ENCODE peak calls at places on chromosomes 6 and 20, in five cellular contexts. One of them, this sample, is unnamed.

GRCh38 chr6:105596284-105596755 is 193.4 kb upstream of the PREP start:
- DNase-seq in adipocyte: peak; percentile 90
- DNase-seq in sigmoid colon: no peak
- DNase-seq in foreskin fibroblast: peak; percentile 87
- DNase-seq in fibroblast of lung: peak; percentile 99
- DNase-seq in this sample: peak; percentile 97

GRCh38 chr6:137697267-137697938 is 169.7 kb upstream of the TNFAIP3 start:
- DNase-seq in sigmoid colon: no peak
- DNase-seq in fibroblast of lung: peak; percentile 83
- DNase-seq in foreskin fibroblast: peak; percentile 63
- DNase-seq in adipocyte: peak; percentile 22
- DNase-seq in this sample: no peak

GRCh38 chr6:139881728-139882211 is 507.3 kb upstream of the CITED2 start:
- DNase-seq in fibroblast of lung: peak; percentile 38
- DNase-seq in adipocyte: peak; percentile 52
- DNase-seq in foreskin fibroblast: no peak
- DNase-seq in sigmoid colon: no peak
- DNase-seq in this sample: no peak

GRCh38 chr6:52389626-52390360 is 27.8 kb downstream of the PAQR8 start:
- DNase-seq in sigmoid colon: no peak
- DNase-seq in fibroblast of lung: peak; percentile 72
- DNase-seq in adipocyte: peak; percentile 8
- DNase-seq in foreskin fibroblast: peak; percentile 44
- DNase-seq in this sample: peak; percentile 21

GRCh38 chr20:15597306-15597705 is 975.9 kb downstream of the KIF16B start:
- DNase-seq in sigmoid colon: no peak
- DNase-seq in adipocyte: no peak
- DNase-seq in foreskin fibroblast: no peak
- DNase-seq in fibroblast of lung: no peak
- DNase-seq in this sample: no peak

GRCh38 chr6:43310624-43311023 is 2.0 kb upstream of the CRIP3 start:
- DNase-seq in fibroblast of lung: no peak
- DNase-seq in foreskin fibroblast: no peak
- DNase-seq in adipocyte: no peak
- DNase-seq in sigmoid colon: no peak
- DNase-seq in this sample: no peak

GRCh38 chr6:41063884-41064285 is 8.3 kb downstream of the OARD1 start:
- DNase-seq in sigmoid colon: no peak
- DNase-seq in fibroblast of lung: no peak
- DNase-seq in foreskin fibroblast: no peak
- DNase-seq in adipocyte: no peak
- DNase-seq in this sample: no peak

GRCh38 chr6:125197795-125198269 is 44.3 kb downstream of the TPD52L1 start:
- DNase-seq in adipocyte: peak; percentile 28
- DNase-seq in fibroblast of lung: peak; percentile 72
- DNase-seq in sigmoid colon: peak; percentile 76
- DNase-seq in foreskin fibroblast: peak; percentile 64
- DNase-seq in this sample: peak; percentile 60

GRCh38 chr6:141361559-141361958 is 771.2 kb upstream of the GJE1 start:
- DNase-seq in sigmoid colon: no peak
- DNase-seq in foreskin fibroblast: no peak
- DNase-seq in adipocyte: no peak
- DNase-seq in fibroblast of lung: no peak
- DNase-seq in this sample: no peak

GRCh38 chr20:1533059-1533458 is 24.4 kb downstream of the SIRPD start:
- DNase-seq in fibroblast of lung: no peak
- DNase-seq in sigmoid colon: no peak
- DNase-seq in adipocyte: no peak
- DNase-seq in foreskin fibroblast: no peak
- DNase-seq in this sample: no peak

GRCh38 chr6:37783831-37784584 is 35.5 kb upstream of the ZFAND3 start:
- DNase-seq in foreskin fibroblast: no peak
- DNase-seq in sigmoid colon: peak; percentile 73
- DNase-seq in fibroblast of lung: peak; percentile 29
- DNase-seq in adipocyte: no peak
- DNase-seq in this sample: no peak

GRCh38 chr6:152135755-152136448 is 328.4 kb downstream of the ESR1 start:
- DNase-seq in sigmoid colon: no peak
- DNase-seq in fibroblast of lung: no peak
- DNase-seq in foreskin fibroblast: no peak
- DNase-seq in adipocyte: no peak
- DNase-seq in this sample: no peak

GRCh38 chr20:48928832-48929725 is 7.6 kb downstream of the ARFGEF2 start:
- DNase-seq in fibroblast of lung: peak; percentile 78
- DNase-seq in adipocyte: peak; percentile 77
- DNase-seq in sigmoid colon: no peak
- DNase-seq in foreskin fibroblast: no peak
- DNase-seq in this sample: peak; percentile 17

GRCh38 chr20:57792386-57793095 is 82.7 kb upstream of the PMEPA1 start:
- DNase-seq in sigmoid colon: no peak
- DNase-seq in fibroblast of lung: peak; percentile 19
- DNase-seq in foreskin fibroblast: no peak
- DNase-seq in adipocyte: no peak
- DNase-seq in this sample: no peak

GRCh38 chr20:57791946-57792328 is 82.1 kb upstream of the PMEPA1 start:
- DNase-seq in adipocyte: no peak
- DNase-seq in foreskin fibroblast: no peak
- DNase-seq in fibroblast of lung: no peak
- DNase-seq in sigmoid colon: no peak
- DNase-seq in this sample: no peak

GRCh38 chr20:57793421-57793820 is 83.6 kb upstream of the PMEPA1 start:
- DNase-seq in adipocyte: no peak
- DNase-seq in sigmoid colon: no peak
- DNase-seq in fibroblast of lung: no peak
- DNase-seq in foreskin fibroblast: no peak
- DNase-seq in this sample: no peak

GRCh38 chr20:57790176-57790575 is 80.4 kb upstream of the PMEPA1 start:
- DNase-seq in sigmoid colon: peak; percentile 21
- DNase-seq in foreskin fibroblast: no peak
- DNase-seq in fibroblast of lung: no peak
- DNase-seq in adipocyte: no peak
- DNase-seq in this sample: no peak

GRCh38 chr20:57791178-57791945 is 81.5 kb upstream of the PMEPA1 start:
- DNase-seq in fibroblast of lung: no peak
- DNase-seq in foreskin fibroblast: no peak
- DNase-seq in adipocyte: no peak
- DNase-seq in sigmoid colon: peak; percentile 11
- DNase-seq in this sample: no peak
- H3K4me3 ChIP-seq in fibroblast of lung: no peak overlapping the region
- H3K4me3 ChIP-seq in foreskin fibroblast: no peak overlapping the region
- H3K4me3 ChIP-seq in adipocyte: no peak overlapping the region
- H3K4me3 ChIP-seq in sigmoid colon: no peak overlapping the region
- H3K4me3 ChIP-seq in this sample: no peak overlapping the region

DNA sequence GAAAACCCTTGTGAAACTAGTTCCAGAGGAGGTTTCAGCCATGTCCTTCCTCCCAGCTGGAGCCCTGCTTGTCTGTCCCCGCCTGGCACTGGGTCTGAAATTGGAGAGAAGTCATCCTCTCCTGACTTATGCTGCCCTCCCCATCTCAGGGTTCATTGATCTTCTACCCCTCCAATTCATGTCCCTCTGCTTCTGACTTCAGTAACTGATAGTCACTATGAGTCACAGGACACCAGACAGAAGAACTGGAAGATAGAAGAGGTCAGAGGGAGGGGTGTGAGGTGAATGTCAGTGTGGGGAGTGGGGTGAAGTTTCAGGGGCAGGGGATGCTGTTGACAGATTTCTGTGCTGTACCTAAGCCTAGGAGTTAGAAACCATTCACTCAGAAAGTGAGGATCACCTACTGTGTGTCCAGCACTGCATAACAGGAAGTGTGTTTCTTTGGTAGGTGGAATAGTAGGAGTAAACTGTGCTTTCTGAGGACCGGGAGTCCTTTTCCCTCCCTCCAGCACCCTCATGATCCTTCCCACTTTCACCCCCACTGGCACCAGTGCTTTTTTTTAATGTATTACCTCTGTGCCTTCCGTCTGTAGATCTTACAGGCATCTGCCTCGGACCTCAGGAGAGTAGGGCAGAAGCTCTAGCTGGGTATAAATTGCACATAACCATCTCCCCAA is 627 bp upstream of the RPP21 start:
- DNase-seq in fibroblast of lung: no peak
- DNase-seq in adipocyte: no peak
- DNase-seq in sigmoid colon: no peak
- DNase-seq in foreskin fibroblast: no peak
- DNase-seq in this sample: no peak
- H3K4me3 ChIP-seq in fibroblast of lung: no peak overlapping the region
- H3K4me3 ChIP-seq in adipocyte: peak overlapping the region; percentile 89
- H3K4me3 ChIP-seq in sigmoid colon: peak overlapping the region; percentile 84
- H3K4me3 ChIP-seq in foreskin fibroblast: no peak overlapping the region
- H3K4me3 ChIP-seq in this sample: peak overlapping the region; percentile 76

DNA sequence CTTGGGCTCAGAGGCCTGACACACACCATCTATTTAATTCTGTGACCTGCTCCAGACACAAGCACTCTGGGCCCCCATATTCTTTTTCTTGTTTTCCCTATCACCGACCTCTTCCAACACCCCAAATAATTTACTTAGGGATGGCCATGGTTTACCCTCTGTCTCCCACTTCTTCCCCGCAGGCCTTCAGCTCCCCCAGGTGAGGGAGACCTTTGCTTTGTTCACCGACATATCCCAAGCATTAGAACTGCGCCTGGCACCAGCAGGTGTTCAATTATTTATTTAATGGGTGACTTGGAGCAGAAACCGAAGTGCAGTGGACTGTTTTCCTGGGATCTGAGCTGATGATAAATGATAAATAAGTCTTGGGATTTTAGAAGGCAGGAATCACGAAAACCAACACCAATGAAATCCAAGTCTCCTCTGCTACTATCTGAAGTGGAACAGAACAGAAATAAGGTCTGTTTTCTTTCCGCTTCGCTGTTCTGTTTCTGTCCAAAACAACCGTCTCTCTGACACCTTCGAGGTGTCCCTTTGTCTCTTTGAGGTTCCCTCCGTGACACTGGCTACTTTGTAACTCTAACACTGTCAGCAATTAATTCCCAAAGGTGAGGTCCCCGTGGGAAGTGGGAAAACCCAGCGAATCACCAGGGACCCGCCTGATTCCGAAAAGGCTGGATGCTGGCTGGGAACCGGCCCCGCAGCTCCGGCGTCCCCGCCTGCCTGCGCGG is 1.1 kb upstream of the RIN2 start:
- DNase-seq in fibroblast of lung: no peak
- DNase-seq in adipocyte: no peak
- DNase-seq in foreskin fibroblast: no peak
- DNase-seq in sigmoid colon: peak; percentile 33
- DNase-seq in this sample: no peak
- H3K4me3 ChIP-seq in fibroblast of lung: peak overlapping the region; percentile 83
- H3K4me3 ChIP-seq in adipocyte: peak overlapping the region; percentile 94
- H3K4me3 ChIP-seq in foreskin fibroblast: peak overlapping the region; percentile 98
- H3K4me3 ChIP-seq in sigmoid colon: peak overlapping the region; percentile 75
- H3K4me3 ChIP-seq in this sample: peak overlapping the region; percentile 84

GRCh38 chr20:59032713-59033059 is 551 bp upstream of the ATP5F1E start:
- DNase-seq in adipocyte: peak; percentile 76
- DNase-seq in sigmoid colon: no peak
- DNase-seq in fibroblast of lung: peak; percentile 33
- DNase-seq in foreskin fibroblast: peak; percentile 43
- DNase-seq in this sample: no peak

GRCh38 chr20:59032023-59032712 is at the start of gene ATP5F1E:
- DNase-seq in foreskin fibroblast: peak; percentile 94
- DNase-seq in adipocyte: peak; percentile 98
- DNase-seq in fibroblast of lung: peak; percentile 94
- DNase-seq in sigmoid colon: peak; percentile 98
- DNase-seq in this sample: peak; percentile 77

GRCh38 chr20:59033616-59034165 is 1.6 kb upstream of the ATP5F1E start:
- DNase-seq in sigmoid colon: no peak
- DNase-seq in foreskin fibroblast: no peak
- DNase-seq in adipocyte: no peak
- DNase-seq in fibroblast of lung: no peak
- DNase-seq in this sample: no peak

GRCh38 chr20:59031326-59032022 is 661 bp downstream of the ATP5F1E start:
- DNase-seq in fibroblast of lung: no peak
- DNase-seq in adipocyte: no peak
- DNase-seq in foreskin fibroblast: no peak
- DNase-seq in sigmoid colon: no peak
- DNase-seq in this sample: no peak

DNA sequence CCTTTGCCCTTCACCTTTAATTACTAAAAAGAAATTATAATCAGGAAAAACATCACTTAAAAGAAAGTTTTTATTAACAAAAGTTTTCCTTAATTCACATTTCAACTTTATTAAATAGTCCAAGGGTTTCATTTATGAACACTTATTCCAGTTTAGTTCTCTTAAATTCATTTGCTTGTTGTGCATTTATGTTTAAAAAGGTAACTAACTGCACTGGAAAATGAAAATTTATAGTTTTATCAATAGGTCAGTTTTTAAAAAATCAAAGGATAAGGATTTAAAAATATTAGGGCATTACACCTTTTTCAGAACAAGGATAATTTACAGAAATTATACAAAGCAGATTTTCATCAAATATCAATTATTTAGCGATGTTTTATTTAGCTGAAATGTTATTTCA is 958 bp upstream of the ATP5F1E start:
- DNase-seq in foreskin fibroblast: no peak
- DNase-seq in sigmoid colon: no peak
- DNase-seq in adipocyte: no peak
- DNase-seq in fibroblast of lung: no peak
- DNase-seq in this sample: no peak
- H3K4me3 ChIP-seq in foreskin fibroblast: peak overlapping the region; percentile 87
- H3K4me3 ChIP-seq in sigmoid colon: peak overlapping the region; percentile 82
- H3K4me3 ChIP-seq in adipocyte: peak overlapping the region; percentile 97
- H3K4me3 ChIP-seq in fibroblast of lung: peak overlapping the region; percentile 60
- H3K4me3 ChIP-seq in this sample: peak overlapping the region; percentile 89

DNA sequence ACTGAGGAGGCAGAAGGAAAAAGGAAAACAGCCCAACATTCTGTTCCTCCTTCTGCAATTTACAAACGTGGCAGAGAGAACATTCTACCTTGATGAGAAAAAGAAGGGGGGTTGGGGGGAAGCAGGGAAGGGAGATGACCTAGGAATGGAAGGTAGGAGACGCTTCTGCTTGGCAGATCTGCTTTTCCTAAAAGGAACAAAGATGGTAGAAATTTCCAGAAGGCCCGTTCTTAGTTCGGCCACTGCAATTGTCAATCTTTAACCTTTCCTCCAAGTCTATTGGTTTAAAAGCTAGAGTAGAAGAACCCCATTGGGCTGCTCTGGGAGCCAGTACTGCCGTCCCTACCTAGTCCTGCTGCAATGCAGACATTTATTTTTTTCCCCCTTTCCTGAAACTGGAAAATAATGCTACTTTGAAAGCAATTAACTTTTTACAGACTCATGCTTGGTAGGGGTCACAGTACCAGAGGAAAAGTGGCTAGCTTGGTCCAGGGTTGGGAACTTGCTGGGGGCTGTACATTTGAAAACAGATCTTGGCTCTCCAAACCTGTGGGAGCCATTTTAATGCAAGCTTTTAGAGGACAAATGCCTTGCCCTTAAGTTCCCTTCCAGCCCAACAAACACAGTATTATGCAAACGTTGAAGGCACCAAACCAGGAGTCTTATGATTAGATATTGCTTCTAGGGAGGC is 2.7 kb downstream of the ZMYND8 start:
- DNase-seq in foreskin fibroblast: no peak
- DNase-seq in adipocyte: no peak
- DNase-seq in fibroblast of lung: peak; percentile 63
- DNase-seq in sigmoid colon: no peak
- DNase-seq in this sample: no peak
- H3K4me3 ChIP-seq in foreskin fibroblast: peak overlapping the region; percentile 29
- H3K4me3 ChIP-seq in adipocyte: peak overlapping the region; percentile 73
- H3K4me3 ChIP-seq in fibroblast of lung: no peak overlapping the region
- H3K4me3 ChIP-seq in sigmoid colon: no peak overlapping the region
- H3K4me3 ChIP-seq in this sample: peak overlapping the region; percentile 54

GRCh38 chr6:13923527-13924145 is 1.1 kb upstream of the RNF182 start:
- DNase-seq in adipocyte: peak; percentile 70
- DNase-seq in fibroblast of lung: peak; percentile 77
- DNase-seq in sigmoid colon: no peak
- DNase-seq in foreskin fibroblast: peak; percentile 65
- DNase-seq in this sample: peak; percentile 75
- H3K4me3 ChIP-seq in adipocyte: peak overlapping the region; percentile 89
- H3K4me3 ChIP-seq in fibroblast of lung: peak overlapping the region; percentile 61
- H3K4me3 ChIP-seq in sigmoid colon: no peak overlapping the region
- H3K4me3 ChIP-seq in foreskin fibroblast: peak overlapping the region; percentile 64
- H3K4me3 ChIP-seq in this sample: peak overlapping the region; percentile 63

This sample was measured in skeletal muscle cell.